ENCODE peak calls at places on chromosome 12, in six cellular contexts. One of them, this sample, is unnamed.

GRCh38 chr12:51622564-51622963 is 31.5 kb downstream of the SCN8A start:
- DNase-seq in frontal cortex: no peak
- DNase-seq in GM23248: peak
- DNase-seq in stimulated activated CD4-positive, alpha-beta T cell treated with anti-CD3 and anti-CD28 coated beads, Interleukin-1b, Interleukin-23, amount 100 ng/mL, for 48 hours: no peak
- DNase-seq in kidney glomerular epithelial cell: peak
- DNase-seq in NCI-H187 treated with DMSO at 0.1 percent for 48 hours: no peak
- DNase-seq in this sample: no peak

GRCh38 chr12:41026151-41026550 is 162.0 kb upstream of the PDZRN4 start:
- DNase-seq in frontal cortex: no peak
- DNase-seq in GM23248: no peak
- DNase-seq in stimulated activated CD4-positive, alpha-beta T cell treated with anti-CD3 and anti-CD28 coated beads, Interleukin-1b, Interleukin-23, amount 100 ng/mL, for 48 hours: no peak
- DNase-seq in kidney glomerular epithelial cell: no peak
- DNase-seq in NCI-H187 treated with DMSO at 0.1 percent for 48 hours: no peak
- DNase-seq in this sample: no peak

GRCh38 chr12:68977335-68977734 is 44.4 kb upstream of the CPM start:
- DNase-seq in frontal cortex: peak
- DNase-seq in GM23248: no peak
- DNase-seq in stimulated activated CD4-positive, alpha-beta T cell treated with anti-CD3 and anti-CD28 coated beads, Interleukin-1b, Interleukin-23, amount 100 ng/mL, for 48 hours: no peak
- DNase-seq in kidney glomerular epithelial cell: no peak
- DNase-seq in NCI-H187 treated with DMSO at 0.1 percent for 48 hours: no peak
- DNase-seq in this sample: no peak

GRCh38 chr12:3010214-3010930 is 51.2 kb downstream of the TEAD4 start:
- DNase-seq in frontal cortex: no peak
- DNase-seq in GM23248: no peak
- DNase-seq in stimulated activated CD4-positive, alpha-beta T cell treated with anti-CD3 and anti-CD28 coated beads, Interleukin-1b, Interleukin-23, amount 100 ng/mL, for 48 hours: no peak
- DNase-seq in kidney glomerular epithelial cell: no peak
- DNase-seq in NCI-H187 treated with DMSO at 0.1 percent for 48 hours: no peak
- DNase-seq in this sample: no peak

GRCh38 chr12:23770202-23770938 is 179.1 kb downstream of the SOX5 start:
- DNase-seq in frontal cortex: no peak
- DNase-seq in GM23248: no peak
- DNase-seq in stimulated activated CD4-positive, alpha-beta T cell treated with anti-CD3 and anti-CD28 coated beads, Interleukin-1b, Interleukin-23, amount 100 ng/mL, for 48 hours: no peak
- DNase-seq in kidney glomerular epithelial cell: no peak
- DNase-seq in NCI-H187 treated with DMSO at 0.1 percent for 48 hours: no peak
- DNase-seq in this sample: no peak

GRCh38 chr12:53096089-53096741 is 1.3 kb upstream of the IGFBP6 start:
- DNase-seq in frontal cortex: no peak
- DNase-seq in GM23248: peak
- DNase-seq in stimulated activated CD4-positive, alpha-beta T cell treated with anti-CD3 and anti-CD28 coated beads, Interleukin-1b, Interleukin-23, amount 100 ng/mL, for 48 hours: no peak
- DNase-seq in kidney glomerular epithelial cell: no peak
- DNase-seq in NCI-H187 treated with DMSO at 0.1 percent for 48 hours: no peak
- DNase-seq in this sample: no peak

GRCh38 chr12:79063258-79063657 is 198.7 kb downstream of the SYT1 start:
- DNase-seq in frontal cortex: no peak
- DNase-seq in GM23248: no peak
- DNase-seq in stimulated activated CD4-positive, alpha-beta T cell treated with anti-CD3 and anti-CD28 coated beads, Interleukin-1b, Interleukin-23, amount 100 ng/mL, for 48 hours: no peak
- DNase-seq in kidney glomerular epithelial cell: no peak
- DNase-seq in NCI-H187 treated with DMSO at 0.1 percent for 48 hours: no peak
- DNase-seq in this sample: peak

GRCh38 chr12:132537049-132537448 is 47.1 kb downstream of the FBRSL1 start:
- DNase-seq in frontal cortex: no peak
- DNase-seq in GM23248: no peak
- DNase-seq in stimulated activated CD4-positive, alpha-beta T cell treated with anti-CD3 and anti-CD28 coated beads, Interleukin-1b, Interleukin-23, amount 100 ng/mL, for 48 hours: no peak
- DNase-seq in kidney glomerular epithelial cell: no peak
- DNase-seq in NCI-H187 treated with DMSO at 0.1 percent for 48 hours: no peak
- DNase-seq in this sample: no peak

GRCh38 chr12:84463756-84464495 is 448.7 kb downstream of the SLC6A15 start:
- DNase-seq in frontal cortex: no peak
- DNase-seq in GM23248: peak
- DNase-seq in stimulated activated CD4-positive, alpha-beta T cell treated with anti-CD3 and anti-CD28 coated beads, Interleukin-1b, Interleukin-23, amount 100 ng/mL, for 48 hours: no peak
- DNase-seq in kidney glomerular epithelial cell: no peak
- DNase-seq in NCI-H187 treated with DMSO at 0.1 percent for 48 hours: no peak
- DNase-seq in this sample: no peak

GRCh38 chr12:75656650-75657049 is 145.2 kb upstream of the KRR1 start:
- DNase-seq in frontal cortex: no peak
- DNase-seq in GM23248: peak
- DNase-seq in stimulated activated CD4-positive, alpha-beta T cell treated with anti-CD3 and anti-CD28 coated beads, Interleukin-1b, Interleukin-23, amount 100 ng/mL, for 48 hours: no peak
- DNase-seq in kidney glomerular epithelial cell: peak
- DNase-seq in NCI-H187 treated with DMSO at 0.1 percent for 48 hours: no peak
- DNase-seq in this sample: peak

GRCh38 chr12:90234455-90234854 is 525.8 kb upstream of the ATP2B1 start:
- DNase-seq in frontal cortex: no peak
- DNase-seq in GM23248: peak
- DNase-seq in stimulated activated CD4-positive, alpha-beta T cell treated with anti-CD3 and anti-CD28 coated beads, Interleukin-1b, Interleukin-23, amount 100 ng/mL, for 48 hours: no peak
- DNase-seq in kidney glomerular epithelial cell: no peak
- DNase-seq in NCI-H187 treated with DMSO at 0.1 percent for 48 hours: no peak
- DNase-seq in this sample: no peak

GRCh38 chr12:128802756-128803155 is 21.0 kb downstream of the SLC15A4 start:
- DNase-seq in frontal cortex: no peak
- DNase-seq in GM23248: no peak
- DNase-seq in stimulated activated CD4-positive, alpha-beta T cell treated with anti-CD3 and anti-CD28 coated beads, Interleukin-1b, Interleukin-23, amount 100 ng/mL, for 48 hours: no peak
- DNase-seq in kidney glomerular epithelial cell: no peak
- DNase-seq in NCI-H187 treated with DMSO at 0.1 percent for 48 hours: no peak
- DNase-seq in this sample: no peak

GRCh38 chr12:31317471-31318397 is 8.2 kb downstream of the SINHCAF start:
- DNase-seq in frontal cortex: no peak
- DNase-seq in GM23248: no peak
- DNase-seq in stimulated activated CD4-positive, alpha-beta T cell treated with anti-CD3 and anti-CD28 coated beads, Interleukin-1b, Interleukin-23, amount 100 ng/mL, for 48 hours: no peak
- DNase-seq in kidney glomerular epithelial cell: peak
- DNase-seq in NCI-H187 treated with DMSO at 0.1 percent for 48 hours: no peak
- DNase-seq in this sample: peak

GRCh38 chr12:105554223-105554678 is 223.8 kb downstream of the C12orf75 start:
- DNase-seq in frontal cortex: no peak
- DNase-seq in GM23248: no peak
- DNase-seq in stimulated activated CD4-positive, alpha-beta T cell treated with anti-CD3 and anti-CD28 coated beads, Interleukin-1b, Interleukin-23, amount 100 ng/mL, for 48 hours: no peak
- DNase-seq in kidney glomerular epithelial cell: no peak
- DNase-seq in NCI-H187 treated with DMSO at 0.1 percent for 48 hours: no peak
- DNase-seq in this sample: no peak

GRCh38 chr12:110741371-110741770 is 1.3 kb downstream of the PPP1CC start:
- DNase-seq in frontal cortex: no peak
- DNase-seq in GM23248: peak
- DNase-seq in stimulated activated CD4-positive, alpha-beta T cell treated with anti-CD3 and anti-CD28 coated beads, Interleukin-1b, Interleukin-23, amount 100 ng/mL, for 48 hours: no peak
- DNase-seq in kidney glomerular epithelial cell: no peak
- DNase-seq in NCI-H187 treated with DMSO at 0.1 percent for 48 hours: no peak
- DNase-seq in this sample: peak

GRCh38 chr12:88518863-88519403 is 61.3 kb downstream of the KITLG start:
- DNase-seq in frontal cortex: no peak
- DNase-seq in GM23248: no peak
- DNase-seq in stimulated activated CD4-positive, alpha-beta T cell treated with anti-CD3 and anti-CD28 coated beads, Interleukin-1b, Interleukin-23, amount 100 ng/mL, for 48 hours: no peak
- DNase-seq in kidney glomerular epithelial cell: no peak
- DNase-seq in NCI-H187 treated with DMSO at 0.1 percent for 48 hours: no peak
- DNase-seq in this sample: no peak

GRCh38 chr12:57248934-57249742 is 1.8 kb downstream of the STAC3 start:
- DNase-seq in frontal cortex: no peak
- DNase-seq in GM23248: no peak
- DNase-seq in stimulated activated CD4-positive, alpha-beta T cell treated with anti-CD3 and anti-CD28 coated beads, Interleukin-1b, Interleukin-23, amount 100 ng/mL, for 48 hours: no peak
- DNase-seq in kidney glomerular epithelial cell: no peak
- DNase-seq in NCI-H187 treated with DMSO at 0.1 percent for 48 hours: no peak
- DNase-seq in this sample: no peak